ENCODE peak calls at places on chromosomes 4 and X, in four cellular contexts. O is MCF 10A, I is T follicular helper cell, G is endothelial cell. W is an unnamed sample.

GRCh38 chrX:30278365-30278764 is 30.8 kb downstream of the NR0B1 start:
- DNase-seq in O (peak), I (no peak), G (no peak), W (no peak)

GRCh38 chrX:110004210-110004609 is 1.3 kb downstream of the TMEM164 start:
- DNase-seq in O (peak), I (no peak), G (no peak), W (no peak)

GRCh38 chr4:113444386-113444785 is 317.2 kb downstream of the CAMK2D start:
- DNase-seq in O (peak), I (no peak), G (no peak), W (no peak)

GRCh38 chr4:89305712-89306437 is 1.7 kb downstream of the GPRIN3 start:
- DNase-seq in O (peak), I (no peak), G (no peak), W (no peak)

GRCh38 chr4:154490589-154491340 is 834 bp downstream of the DCHS2 start:
- DNase-seq in O (no peak), I (no peak), G (peak), W (no peak)

GRCh38 chr4:26176621-26177121 is 144.1 kb upstream of the RBPJ start:
- DNase-seq in O (no peak), I (no peak), G (no peak), W (no peak)

GRCh38 chr4:174422893-174423256 is 99.4 kb downstream of the HPGD start:
- DNase-seq in O (no peak), I (no peak), G (no peak), W (no peak)

GRCh38 chrX:35351795-35352483 is 409.3 kb downstream of the FAM47B start:
- DNase-seq in O (peak), I (no peak), G (no peak), W (no peak)

GRCh38 chr4:60817609-60818008 is 382.5 kb upstream of the ADGRL3 start:
- DNase-seq in O (no peak), I (no peak), G (no peak), W (no peak)

GRCh38 chr4:73086095-73086869 is 16.8 kb upstream of the COX18 start:
- DNase-seq in O (no peak), I (no peak), G (no peak), W (no peak)

GRCh38 chr4:145406970-145407369 is 74.7 kb upstream of the SMAD1 start:
- DNase-seq in O (no peak), I (no peak), G (no peak), W (no peak)